ENCODE peak calls at places on chromosomes 7 and 10, in ten cellular contexts. P is GM12878, K is upper lobe of left lung, S is transverse colon, F is stomach, V is A549, E is tibial nerve, G is HepG2, Y is SK-N-SH, X is sigmoid colon. Q is an unnamed sample.

GRCh38 chr10:5565671-5566581 is 41.2 kb downstream of the CALML3 start:
- DNase-seq in X (peak), K (no peak), S (peak), F (peak), V (no peak), P (no peak), G (no peak), E (no peak), Y (no peak), Q (no peak)

GRCh38 chr10:924524-924859 is 7.0 kb downstream of the LARP4B start:
- DNase-seq in E (no peak), S (no peak), K (no peak), Y (no peak), V (no peak), G (no peak), P (no peak), X (no peak), F (no peak), Q (no peak)

GRCh38 chr10:114250716-114251115 is 11.7 kb downstream of the VWA2 start:
- DNase-seq in F (no peak), P (no peak), X (no peak), S (no peak), Y (no peak), V (no peak), K (no peak), G (no peak), E (no peak), Q (no peak)

GRCh38 chr10:11218395-11218794 is 200.7 kb downstream of the CELF2 start:
- DNase-seq in S (no peak), X (no peak), F (no peak), V (no peak), G (no peak), K (no peak), Y (no peak), P (no peak), E (no peak), Q (no peak)

GRCh38 chr7:72217151-72217550 is 195.0 kb downstream of the CALN1 start:
- DNase-seq in F (no peak), K (no peak), S (no peak), P (no peak), V (no peak), G (no peak), X (no peak), Y (no peak), E (no peak), Q (no peak)

GRCh38 chr7:44112997-44113763 is 9.0 kb downstream of the AEBP1 start:
- DNase-seq in F (no peak), Y (peak), X (no peak), E (no peak), K (peak), P (no peak), G (no peak), V (no peak), S (no peak), Q (no peak)

GRCh38 chr10:110226926-110227641 is 19.7 kb downstream of the MXI1 start:
- DNase-seq in P (no peak), K (peak), G (no peak), X (peak), E (no peak), F (peak), S (peak), V (no peak), Y (no peak), Q (no peak)

GRCh38 chr7:151125459-151125834 is 39.2 kb downstream of the AGAP3 start:
- DNase-seq in E (no peak), V (no peak), G (no peak), X (no peak), F (peak), K (peak), Y (no peak), S (peak), P (no peak), Q (no peak)

GRCh38 chr10:49367600-49367999 is 28.3 kb downstream of the DRGX start:
- DNase-seq in V (no peak), S (no peak), G (peak), Y (no peak), P (no peak), E (no peak), X (no peak), K (no peak), F (no peak), Q (no peak)

GRCh38 chr7:27678617-27679260 is 16.1 kb upstream of the HIBADH start:
- DNase-seq in E (no peak), P (no peak), X (no peak), F (no peak), Y (no peak), G (peak), K (no peak), S (no peak), V (peak), Q (no peak)

GRCh38 chr10:117677239-117677638 is 134.7 kb downstream of the EMX2 start:
- DNase-seq in S (no peak), K (no peak), F (no peak), Y (no peak), G (no peak), X (no peak), P (no peak), V (no peak), E (no peak), Q (no peak)

GRCh38 chr10:119206603-119207366 is 586 bp upstream of the GRK5 start:
- DNase-seq in G (no peak), X (peak), P (no peak), F (peak), K (peak), S (peak), E (peak), Y (peak), V (peak), Q (peak)

GRCh38 chr10:22560391-22561239 is 153.8 kb downstream of the PIP4K2A start:
- DNase-seq in V (no peak), F (no peak), E (no peak), G (no peak), X (no peak), P (no peak), S (no peak), Y (no peak), K (no peak), Q (no peak)

GRCh38 chr7:74272305-74273038 is 16.7 kb upstream of the CLIP2 start:
- DNase-seq in Y (peak), K (no peak), V (peak), S (peak), G (no peak), X (peak), P (peak), F (peak), E (peak), Q (no peak)

GRCh38 chr7:27840314-27840713 is 100.4 kb downstream of the TAX1BP1 start:
- DNase-seq in S (no peak), K (peak), G (no peak), F (no peak), E (no peak), V (no peak), P (no peak), X (no peak), Y (peak), Q (no peak)

GRCh38 chr10:13658864-13659685 is 72.3 kb downstream of the PRPF18 start:
- DNase-seq in X (peak), K (peak), S (no peak), E (no peak), V (no peak), G (no peak), Y (no peak), P (no peak), F (no peak), Q (no peak)

GRCh38 chr10:90930971-90931841 is 10.3 kb upstream of the ANKRD1 start:
- DNase-seq in K (no peak), V (peak), Y (no peak), S (no peak), G (peak), P (no peak), X (no peak), E (peak), F (no peak), Q (no peak)

GRCh38 chr7:45627691-45628456 is 53.7 kb downstream of the ADCY1 start:
- DNase-seq in G (no peak), S (no peak), F (no peak), V (no peak), P (no peak), E (no peak), Y (no peak), K (no peak), X (no peak), Q (no peak)

GRCh38 chr10:132646443-132647097 is 109.0 kb downstream of the INPP5A start:
- DNase-seq in K (no peak), Y (no peak), F (no peak), P (no peak), E (no peak), S (no peak), X (peak), G (no peak), V (no peak), Q (no peak)

GRCh38 chr10:103554488-103555320 is 61.2 kb downstream of the NEURL1 start:
- DNase-seq in K (peak), V (peak), Y (peak), E (no peak), F (peak), P (no peak), X (peak), G (peak), S (peak), Q (peak)

GRCh38 chr7:7272294-7272693 is 90.0 kb downstream of the C1GALT1 start:
- DNase-seq in F (no peak), E (no peak), V (no peak), G (no peak), K (no peak), S (no peak), Y (no peak), X (no peak), P (no peak), Q (no peak)

GRCh38 chr7:7271094-7271874 is 88.9 kb downstream of the C1GALT1 start:
- DNase-seq in Y (no peak), F (no peak), P (no peak), G (no peak), V (no peak), K (no peak), E (no peak), X (no peak), S (peak), Q (no peak)

GRCh38 chr7:7276151-7276550 is 93.8 kb downstream of the C1GALT1 start:
- DNase-seq in F (no peak), P (no peak), K (no peak), X (no peak), S (no peak), G (no peak), E (no peak), V (no peak), Y (no peak), Q (no peak)

DNA sequence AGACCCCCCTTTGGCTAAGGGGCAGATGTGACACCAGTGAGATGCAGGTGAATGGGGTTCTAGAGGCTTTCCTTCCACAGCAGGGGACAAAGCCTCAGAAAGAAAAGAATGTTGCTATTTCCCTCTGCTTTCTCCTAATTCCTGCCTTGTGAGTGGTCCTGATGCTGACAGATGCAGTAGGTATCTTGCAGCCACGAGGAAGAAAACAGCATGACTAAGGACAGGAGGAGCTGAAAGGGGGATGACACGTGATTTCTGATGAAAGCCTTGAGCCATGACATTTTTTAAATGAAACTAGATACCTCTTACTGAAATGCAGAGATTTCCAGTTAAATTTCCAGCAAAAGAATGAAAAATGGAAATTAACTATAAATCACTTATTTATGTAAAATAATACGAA is 92.4 kb downstream of the C1GALT1 start:
- DNase-seq in X (no peak), S (no peak), Y (no peak), E (no peak), P (no peak), G (no peak), V (no peak), F (no peak), K (no peak), Q (no peak)
- TF ChIP-seq EP300 in X (no peak), S (no peak), Y (no peak), E (no peak), P (no peak), G (no peak), V (no peak), F (no peak), K (no peak), Q (no peak)

DNA sequence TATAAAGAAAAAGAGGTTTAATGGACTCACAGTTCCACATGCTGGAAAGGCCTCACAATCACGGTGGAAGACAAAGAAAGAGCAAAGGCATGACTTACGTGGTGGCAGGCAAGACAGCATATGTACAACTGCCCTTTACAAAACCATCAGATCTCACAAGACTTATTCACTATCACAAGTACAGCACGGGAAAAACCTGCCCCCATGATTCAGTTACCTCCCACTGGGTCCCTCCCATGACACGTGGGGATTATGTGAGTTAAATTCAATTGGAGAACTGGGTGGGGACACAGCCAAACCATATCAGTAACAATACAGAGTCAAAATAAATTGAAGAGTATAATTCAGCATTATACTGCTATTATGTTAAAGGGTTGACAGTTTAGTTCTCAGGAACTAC is 37.8 kb downstream of the RNLS start:
- DNase-seq in Y (no peak), S (no peak), K (no peak), F (no peak), P (no peak), G (no peak), V (no peak), E (no peak), X (no peak), Q (no peak)
- TF ChIP-seq EP300 in Y (no peak), S (no peak), K (no peak), F (no peak), P (no peak), G (no peak), V (no peak), E (no peak), X (no peak), Q (no peak)

DNA sequence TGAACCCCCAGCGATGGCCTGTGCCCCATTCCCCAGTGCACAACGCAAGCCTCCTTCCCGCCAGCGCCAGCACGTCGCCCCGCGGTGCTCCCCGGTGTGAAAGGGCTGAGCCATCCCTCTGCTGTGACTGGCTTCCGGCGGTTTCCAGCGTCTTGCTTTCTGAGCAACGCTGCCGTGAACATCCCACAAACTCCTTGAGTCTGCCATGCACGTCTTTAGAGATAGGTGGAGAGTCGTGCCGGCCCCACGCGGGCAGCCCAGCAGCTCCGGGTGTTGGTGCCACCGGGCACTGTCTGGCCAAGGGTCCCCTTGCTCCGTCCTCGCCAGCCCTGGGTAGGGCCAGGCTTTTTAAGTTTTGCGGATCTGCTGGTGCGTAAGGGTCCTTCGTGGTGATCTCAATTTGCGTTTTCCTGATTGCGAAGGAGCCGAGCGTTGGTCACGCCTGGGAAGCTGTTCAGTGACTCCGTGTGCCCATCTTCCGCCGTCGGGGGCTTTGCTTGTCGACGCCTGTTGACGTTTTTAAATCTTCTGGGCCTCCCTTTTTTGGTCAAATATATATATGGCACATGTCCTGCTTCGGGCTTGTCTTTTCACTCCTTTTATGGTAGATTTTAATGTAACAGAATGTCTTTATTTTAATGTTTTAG is 70.6 kb downstream of the FOXL3 start:
- DNase-seq in X (peak), K (peak), F (no peak), S (no peak), G (no peak), V (no peak), Y (no peak), E (no peak), P (no peak), Q (no peak)
- TF ChIP-seq EP300 in X (no peak), K (no peak), F (no peak), S (no peak), G (no peak), V (no peak), Y (no peak), E (no peak), P (no peak), Q (no peak)

GRCh38 chr10:124565565-124566221 is 104.1 kb downstream of the LHPP start:
- DNase-seq in P (no peak), S (no peak), V (peak), K (no peak), E (no peak), F (peak), X (no peak), G (peak), Y (no peak), Q (peak)
- TF ChIP-seq EP300 in P (no peak), S (no peak), V (no peak), K (no peak), E (no peak), F (no peak), X (no peak), G (no peak), Y (no peak), Q (no peak)

GRCh38 chr7:2996141-2996540 is 47.5 kb downstream of the CARD11 start:
- DNase-seq in S (no peak), V (no peak), G (no peak), K (no peak), E (no peak), X (peak), F (no peak), Y (no peak), P (no peak), Q (no peak)

GRCh38 chr7:3000566-3000965 is 43.1 kb downstream of the CARD11 start:
- DNase-seq in V (no peak), Y (no peak), F (no peak), K (no peak), X (peak), G (no peak), P (no peak), S (no peak), E (no peak), Q (no peak)

GRCh38 chr7:2997014-2997413 is 46.7 kb downstream of the CARD11 start:
- DNase-seq in X (peak), P (no peak), E (no peak), S (no peak), K (no peak), Y (no peak), G (no peak), F (no peak), V (no peak), Q (no peak)

GRCh38 chr7:3002631-3003030 is 41.0 kb downstream of the CARD11 start:
- DNase-seq in X (peak), G (no peak), E (no peak), F (no peak), V (no peak), P (no peak), K (no peak), S (no peak), Y (no peak), Q (no peak)

GRCh38 chr7:2999078-2999500 is 44.6 kb downstream of the CARD11 start:
- DNase-seq in K (no peak), G (peak), V (no peak), P (no peak), S (no peak), F (no peak), E (no peak), Y (no peak), X (peak), Q (no peak)
- TF ChIP-seq EP300 in K (no peak), G (no peak), V (no peak), P (no peak), S (no peak), F (no peak), E (no peak), Y (no peak), X (no peak), Q (no peak)

GRCh38 chr10:80068270-80068669 is 10.2 kb upstream of the TMEM254 start:
- DNase-seq in P (no peak), K (no peak), E (no peak), X (no peak), F (no peak), G (no peak), S (no peak), Y (no peak), V (no peak), Q (no peak)
- TF ChIP-seq EP300 in P (no peak), K (no peak), E (no peak), X (no peak), F (no peak), G (no peak), S (no peak), Y (no peak), V (no peak), Q (no peak)

GRCh38 chr7:131537581-131537980 is 18.8 kb downstream of the PODXL start:
- DNase-seq in X (no peak), G (no peak), Y (peak), E (no peak), V (no peak), P (no peak), F (no peak), S (no peak), K (no peak), Q (no peak)
- TF ChIP-seq EP300 in X (no peak), G (no peak), Y (peak), E (no peak), V (no peak), P (no peak), F (no peak), S (no peak), K (no peak), Q (no peak)

Q was measured in H1.